ENCODE peak calls at places on chromosomes 4 and X, in four cellular contexts. W, Q, F and O are unnamed samples.

GRCh38 chrX:147476008-147476407 is 435.7 kb upstream of the FMR1 start:
- DNase-seq in W (no peak), Q (no peak), F (no peak), O (no peak)

GRCh38 chr4:101356928-101357327 is 9.6 kb upstream of the PPP3CA start:
- DNase-seq in W (no peak), Q (peak), F (no peak), O (peak)

GRCh38 chr4:147547314-147548056 is 66.6 kb downstream of the EDNRA start:
- DNase-seq in W (no peak), Q (no peak), F (no peak), O (no peak)

GRCh38 chr4:182799515-182800215 is 117.5 kb downstream of the DCTD start:
- DNase-seq in W (no peak), Q (no peak), F (no peak), O (no peak)

GRCh38 chr4:150656882-150657281 is 74.9 kb downstream of the MAB21L2 start:
- DNase-seq in W (no peak), Q (no peak), F (no peak), O (no peak)

GRCh38 chr4:133000012-133000411 is 149.1 kb upstream of the PCDH10 start:
- DNase-seq in W (no peak), Q (no peak), F (no peak), O (no peak)

GRCh38 chrX:30892591-30892990 is 3.5 kb upstream of the TAB3 start:
- DNase-seq in W (no peak), Q (no peak), F (no peak), O (no peak)

GRCh38 chr4:98113005-98113404 is 30.3 kb downstream of the STPG2 start:
- DNase-seq in W (no peak), Q (no peak), F (no peak), O (no peak)

GRCh38 chrX:7266261-7266660 is 118.3 kb upstream of the PUDP start:
- DNase-seq in W (no peak), Q (no peak), F (no peak), O (no peak)